ENCODE peak calls at places on chromosome 14, in seven cellular contexts. One of them, this sample, is unnamed.

GRCh38 chr14:61512508-61512907 is 182.8 kb upstream of the HIF1A start:
- DNase-seq in NCI-H774: no peak
- DNase-seq in MCF 10A: peak; percentile 83
- DNase-seq in T-cell: no peak
- DNase-seq in amniotic stem cell: no peak
- DNase-seq in lower leg skin: no peak
- DNase-seq in T-helper 2 cell: no peak
- DNase-seq in this sample: no peak

GRCh38 chr14:49946320-49947141 is 53.6 kb downstream of the ARF6 start:
- DNase-seq in NCI-H774: no peak
- DNase-seq in MCF 10A: peak; percentile 72
- DNase-seq in T-cell: peak; percentile 19
- DNase-seq in amniotic stem cell: peak; percentile 51
- DNase-seq in lower leg skin: peak; percentile 49
- DNase-seq in T-helper 2 cell: no peak
- DNase-seq in this sample: peak; percentile 6

GRCh38 chr14:92153581-92153980 is 31.8 kb downstream of the CPSF2 start:
- DNase-seq in NCI-H774: no peak
- DNase-seq in MCF 10A: no peak
- DNase-seq in T-cell: no peak
- DNase-seq in amniotic stem cell: no peak
- DNase-seq in lower leg skin: no peak
- DNase-seq in T-helper 2 cell: no peak
- DNase-seq in this sample: no peak

GRCh38 chr14:35296505-35296904 is 4.3 kb downstream of the PSMA6 start:
- DNase-seq in NCI-H774: no peak
- DNase-seq in MCF 10A: peak; percentile 11
- DNase-seq in T-cell: no peak
- DNase-seq in amniotic stem cell: no peak
- DNase-seq in lower leg skin: no peak
- DNase-seq in T-helper 2 cell: no peak
- DNase-seq in this sample: no peak

GRCh38 chr14:52253503-52253902 is 14.0 kb upstream of the PTGDR start:
- DNase-seq in NCI-H774: no peak
- DNase-seq in MCF 10A: no peak
- DNase-seq in T-cell: no peak
- DNase-seq in amniotic stem cell: no peak
- DNase-seq in lower leg skin: no peak
- DNase-seq in T-helper 2 cell: no peak
- DNase-seq in this sample: no peak

GRCh38 chr14:78401866-78402265 is 231.7 kb downstream of the NRXN3 start:
- DNase-seq in NCI-H774: no peak
- DNase-seq in MCF 10A: no peak
- DNase-seq in T-cell: no peak
- DNase-seq in amniotic stem cell: no peak
- DNase-seq in lower leg skin: no peak
- DNase-seq in T-helper 2 cell: no peak
- DNase-seq in this sample: no peak

GRCh38 chr14:54784657-54785056 is 118.0 kb downstream of the GCH1 start:
- DNase-seq in NCI-H774: no peak
- DNase-seq in MCF 10A: no peak
- DNase-seq in T-cell: no peak
- DNase-seq in amniotic stem cell: no peak
- DNase-seq in lower leg skin: peak; percentile 48
- DNase-seq in T-helper 2 cell: no peak
- DNase-seq in this sample: no peak

GRCh38 chr14:59107819-59108218 is 80.6 kb upstream of the DAAM1 start:
- DNase-seq in NCI-H774: no peak
- DNase-seq in MCF 10A: no peak
- DNase-seq in T-cell: no peak
- DNase-seq in amniotic stem cell: no peak
- DNase-seq in lower leg skin: no peak
- DNase-seq in T-helper 2 cell: no peak
- DNase-seq in this sample: no peak

GRCh38 chr14:75905505-75905904 is 76.3 kb downstream of the TGFB3 start:
- DNase-seq in NCI-H774: no peak
- DNase-seq in MCF 10A: no peak
- DNase-seq in T-cell: no peak
- DNase-seq in amniotic stem cell: no peak
- DNase-seq in lower leg skin: no peak
- DNase-seq in T-helper 2 cell: no peak
- DNase-seq in this sample: no peak